ENCODE peak calls at places on chromosomes 7 and 10, in ten cellular contexts. K, D, H, C, N, S, R, F, G and Z are unnamed samples.

GRCh38 chr7:40516376-40516775 is 381.6 kb downstream of the SUGCT start:
- DNase-seq in K (peak; percentile 57), D (no peak), H (no peak), C (peak; percentile 19), N (no peak), S (no peak), R (peak; percentile 36), F (no peak), G (no peak), Z (no peak)

GRCh38 chr7:7323921-7324320 is 141.6 kb downstream of the C1GALT1 start:
- DNase-seq in K (no peak), D (no peak), H (no peak), C (no peak), N (no peak), S (no peak), R (no peak), F (no peak), G (no peak), Z (no peak)

GRCh38 chr10:35746004-35746403 is 103.9 kb upstream of the FZD8 start:
- DNase-seq in K (no peak), D (no peak), H (no peak), C (no peak), N (no peak), S (no peak), R (no peak), F (no peak), G (no peak), Z (no peak)

GRCh38 chr10:29646960-29647431 is 12.2 kb upstream of the SVIL start:
- DNase-seq in K (peak; percentile 56), D (peak; percentile 13), H (no peak), C (peak; percentile 81), N (no peak), S (no peak), R (peak; percentile 66), F (no peak), G (no peak), Z (no peak)

GRCh38 chr7:151187409-151188251 is 580 bp upstream of the ASB10 start:
- DNase-seq in K (no peak), D (no peak), H (no peak), C (no peak), N (no peak), S (no peak), R (no peak), F (no peak), G (no peak), Z (no peak)

GRCh38 chr10:94103902-94104301 is 110.2 kb downstream of the PLCE1 start:
- DNase-seq in K (peak; percentile 93), D (peak; percentile 42), H (no peak), C (peak; percentile 80), N (no peak), S (no peak), R (peak; percentile 68), F (no peak), G (no peak), Z (no peak)

GRCh38 chr10:49601857-49602256 is 8.3 kb upstream of the SLC18A3 start:
- DNase-seq in K (peak; percentile 54), D (peak; percentile 50), H (no peak), C (no peak), N (no peak), S (no peak), R (no peak), F (no peak), G (no peak), Z (no peak)

GRCh38 chr10:6071181-6072175 is 9.3 kb upstream of the IL2RA start:
- DNase-seq in K (no peak), D (no peak), H (no peak), C (no peak), N (no peak), S (no peak), R (no peak), F (no peak), G (no peak), Z (peak; percentile 56)

GRCh38 chr10:74333174-74333573 is 182.2 kb downstream of the ADK start:
- DNase-seq in K (peak; percentile 86), D (peak; percentile 41), H (no peak), C (peak; percentile 70), N (no peak), S (no peak), R (peak; percentile 93), F (no peak), G (no peak), Z (no peak)

GRCh38 chr7:128882134-128882533 is 19.5 kb downstream of the ATP6V1F start:
- DNase-seq in K (no peak), D (no peak), H (no peak), C (no peak), N (no peak), S (no peak), R (no peak), F (no peak), G (no peak), Z (no peak)

GRCh38 chr10:128047991-128048826 is 78.0 kb downstream of the MKI67 start:
- DNase-seq in K (no peak), D (no peak), H (peak; percentile 38), C (peak; percentile 28), N (no peak), S (no peak), R (no peak), F (peak; percentile 53), G (no peak), Z (peak; percentile 68)

GRCh38 chr10:89235073-89235798 is 16.3 kb downstream of the LIPA start:
- DNase-seq in K (peak; percentile 25), D (peak; percentile 87), H (no peak), C (no peak), N (no peak), S (no peak), R (peak; percentile 82), F (peak; percentile 55), G (peak; percentile 39), Z (no peak)

GRCh38 chr7:148153611-148154010 is 437.0 kb upstream of the C7orf33 start:
- DNase-seq in K (no peak), D (no peak), H (no peak), C (no peak), N (no peak), S (no peak), R (no peak), F (peak; percentile 37), G (no peak), Z (no peak)

GRCh38 chr7:108347616-108348015 is 108.6 kb downstream of the NRCAM start:
- DNase-seq in K (peak; percentile 61), D (peak; percentile 80), H (no peak), C (peak; percentile 56), N (no peak), S (no peak), R (peak; percentile 58), F (no peak), G (no peak), Z (no peak)

GRCh38 chr10:108360187-108360586 is 1195.7 kb upstream of the SORCS1 start:
- DNase-seq in K (no peak), D (no peak), H (no peak), C (peak; percentile 55), N (no peak), S (no peak), R (peak; percentile 27), F (no peak), G (no peak), Z (no peak)

GRCh38 chr10:101897633-101898032 is 54.0 kb upstream of the KCNIP2 start:
- DNase-seq in K (peak; percentile 35), D (no peak), H (no peak), C (peak; percentile 33), N (no peak), S (no peak), R (no peak), F (no peak), G (no peak), Z (no peak)

GRCh38 chr10:48505394-48506112 is 99.3 kb downstream of the ARHGAP22 start:
- DNase-seq in K (no peak), D (no peak), H (no peak), C (no peak), N (no peak), S (no peak), R (no peak), F (no peak), G (no peak), Z (peak; percentile 32)

GRCh38 chr10:32795598-32796183 is 162.3 kb downstream of the ITGB1 start:
- DNase-seq in K (peak; percentile 42), D (peak; percentile 32), H (peak; percentile 15), C (peak; percentile 46), N (no peak), S (no peak), R (peak; percentile 34), F (no peak), G (no peak), Z (no peak)

GRCh38 chr10:70174058-70174741 is 3.9 kb upstream of the SAR1A start:
- DNase-seq in K (peak; percentile 42), D (no peak), H (no peak), C (no peak), N (peak; percentile 7), S (no peak), R (no peak), F (peak; percentile 36), G (no peak), Z (no peak)

GRCh38 chr10:61487506-61487905 is 34.3 kb upstream of the TMEM26 start:
- DNase-seq in K (peak; percentile 82), D (peak; percentile 37), H (no peak), C (no peak), N (no peak), S (no peak), R (peak; percentile 79), F (no peak), G (no peak), Z (no peak)

GRCh38 chr10:117778241-117778640 is 235.7 kb downstream of the EMX2 start:
- DNase-seq in K (no peak), D (no peak), H (no peak), C (no peak), N (no peak), S (no peak), R (no peak), F (no peak), G (no peak), Z (no peak)

GRCh38 chr10:91196268-91197043 is 24.0 kb upstream of the PCGF5 start:
- DNase-seq in K (no peak), D (no peak), H (no peak), C (no peak), N (no peak), S (no peak), R (no peak), F (no peak), G (no peak), Z (no peak)